ENCODE peak calls at places on chromosome 3, in ten cellular contexts. M is CD8-positive, alpha-beta memory T cell; S is left lung; E is mucosa of descending colon; F is thyroid gland; D is spleen; B is HCT116; Q is tibial artery; P is IMR-90; N is GM23248. V is an unnamed sample. For H3K36me3, the result is how much of the 10 kb centered on the place peaks cover.

GRCh38 chr3:120274739-120275167 is 10.3 kb downstream of the GPR156 start:
- DNase-seq in Q (no peak), M (no peak), B (no peak), P (peak), E (no peak), N (no peak), F (peak), D (no peak), S (no peak), V (no peak)

GRCh38 chr3:133754455-133754854 is 8.3 kb downstream of the TF start:
- DNase-seq in S (no peak), B (no peak), P (no peak), M (no peak), D (peak), N (no peak), F (no peak), Q (no peak), E (no peak), V (no peak)

GRCh38 chr3:28781053-28781452 is 432.4 kb upstream of the AZI2 start:
- DNase-seq in B (no peak), Q (no peak), S (no peak), N (no peak), P (no peak), E (no peak), F (no peak), D (no peak), M (no peak), V (no peak)

GRCh38 chr3:150407818-150408231 is 273 bp upstream of the TSC22D2 start:
- DNase-seq in D (no peak), Q (peak), N (no peak), F (peak), B (peak), E (peak), M (no peak), P (peak), S (no peak), V (no peak)

GRCh38 chr3:52525666-52526065 is 8.0 kb downstream of the NT5DC2 start:
- DNase-seq in P (no peak), F (no peak), S (no peak), D (peak), N (no peak), E (no peak), B (no peak), M (no peak), Q (no peak), V (no peak)

GRCh38 chr3:98690876-98691275 is 72.3 kb upstream of the ST3GAL6 start:
- DNase-seq in N (peak), M (no peak), E (no peak), P (peak), D (no peak), B (no peak), S (no peak), F (no peak), Q (no peak), V (no peak)

GRCh38 chr3:143329567-143330164 is 210.1 kb downstream of the CHST2 start:
- DNase-seq in B (no peak), P (no peak), F (peak), N (no peak), S (peak), E (no peak), M (no peak), Q (no peak), D (peak), V (no peak)

GRCh38 chr3:58588030-58588614 is 10.9 kb upstream of the FAM107A start:
- DNase-seq in B (no peak), Q (no peak), P (peak), D (no peak), S (no peak), M (no peak), N (peak), F (no peak), E (no peak), V (no peak)

GRCh38 chr3:69370156-69370944 is 15.5 kb downstream of the FRMD4B start:
- DNase-seq in S (peak), N (peak), F (peak), B (no peak), P (no peak), Q (peak), D (peak), E (peak), M (peak), V (peak)

GRCh38 chr3:64815691-64816225 is 128.0 kb upstream of the ADAMTS9 start:
- DNase-seq in P (no peak), N (no peak), F (no peak), D (no peak), E (no peak), M (no peak), S (no peak), Q (no peak), B (no peak), V (no peak)

GRCh38 chr3:28376424-28376823 is 27.8 kb upstream of the AZI2 start:
- DNase-seq in S (no peak), Q (no peak), P (peak), N (peak), D (no peak), M (no peak), B (no peak), E (no peak), F (no peak), V (no peak)

GRCh38 chr3:78858165-78858564 is 909.6 kb downstream of the ROBO1 start:
- DNase-seq in P (peak), N (peak), F (no peak), E (no peak), S (no peak), D (no peak), B (no peak), M (no peak), Q (no peak), V (no peak)

GRCh38 chr3:26345613-26346012 is 277.0 kb upstream of the LRRC3B start:
- DNase-seq in P (no peak), D (no peak), F (no peak), B (no peak), S (no peak), M (no peak), N (no peak), E (no peak), Q (no peak), V (no peak)

GRCh38 chr3:53816430-53816829 is 29.8 kb downstream of the CHDH start:
- DNase-seq in Q (no peak), M (no peak), N (no peak), B (no peak), E (no peak), D (no peak), P (no peak), F (peak), S (no peak), V (no peak)

GRCh38 chr3:143600762-143601161 is 247.5 kb downstream of the SLC9A9 start:
- DNase-seq in S (no peak), P (no peak), M (no peak), F (no peak), B (no peak), Q (no peak), D (no peak), E (no peak), N (no peak), V (no peak)

GRCh38 chr3:126035362-126036050 is 48.4 kb downstream of the SLC41A3 start:
- DNase-seq in B (no peak), P (no peak), M (no peak), S (no peak), E (no peak), D (no peak), Q (no peak), F (no peak), N (no peak), V (no peak)

GRCh38 chr3:170499562-170500156 is 81.0 kb downstream of the CLDN11 start:
- DNase-seq in S (no peak), B (peak), M (no peak), E (peak), P (peak), Q (peak), D (no peak), N (peak), F (no peak), V (no peak)

GRCh38 chr3:127351350-127351749 is 63.5 kb upstream of the PRR20G start:
- DNase-seq in D (no peak), P (no peak), N (no peak), Q (no peak), F (no peak), M (no peak), E (no peak), S (no peak), B (no peak), V (no peak)

GRCh38 chr3:155086041-155086440 is 5.9 kb downstream of the MME start:
- DNase-seq in P (no peak), N (peak), S (no peak), Q (no peak), B (no peak), D (no peak), M (no peak), E (no peak), F (no peak), V (no peak)

GRCh38 chr3:81173514-81173913 is 587.9 kb downstream of the GBE1 start:
- DNase-seq in Q (no peak), E (no peak), S (no peak), B (no peak), D (no peak), P (no peak), N (peak), M (no peak), F (no peak), V (no peak)

GRCh38 chr3:152348436-152349177 is 79.9 kb downstream of the MBNL1 start:
- DNase-seq in S (no peak), B (no peak), E (no peak), Q (no peak), D (no peak), N (no peak), M (no peak), F (no peak), P (peak), V (no peak)

GRCh38 chr3:143266512-143266911 is 146.9 kb downstream of the CHST2 start:
- DNase-seq in N (peak), P (no peak), M (no peak), F (no peak), D (no peak), B (no peak), E (no peak), S (no peak), Q (peak), V (no peak)

GRCh38 chr3:196641278-196642058 is 2.0 kb downstream of the NRROS start:
- DNase-seq in B (no peak), Q (no peak), P (no peak), M (no peak), S (no peak), D (no peak), E (no peak), N (no peak), F (no peak), V (no peak)

GRCh38 chr3:188253800-188254452 is 100.0 kb downstream of the LPP start:
- DNase-seq in B (no peak), F (no peak), D (no peak), E (no peak), P (no peak), Q (no peak), S (no peak), M (no peak), N (no peak), V (no peak)

GRCh38 chr3:112774293-112774926 is 72.3 kb downstream of the CD200R1L start:
- DNase-seq in M (no peak), S (no peak), Q (no peak), E (no peak), N (peak), P (peak), F (no peak), D (no peak), B (no peak), V (no peak)

GRCh38 chr3:38646630-38647029 is 2.9 kb downstream of the SCN5A start:
- DNase-seq in D (peak), B (no peak), Q (no peak), E (no peak), M (no peak), F (no peak), N (peak), S (no peak), P (peak), V (no peak)

GRCh38 chr3:149038322-149038721 is 47.0 kb downstream of the GYG1 start:
- DNase-seq in N (no peak), M (no peak), E (no peak), P (no peak), F (no peak), B (no peak), S (no peak), D (no peak), Q (no peak), V (no peak)

GRCh38 chr3:55327131-55327920 is 159.8 kb downstream of the WNT5A start:
- DNase-seq in S (no peak), B (no peak), E (no peak), P (peak), Q (no peak), M (no peak), F (no peak), D (no peak), N (peak), V (no peak)

GRCh38 chr3:187770224-187770623 is 25.0 kb upstream of the BCL6 start:
- DNase-seq in S (no peak), E (no peak), N (no peak), B (no peak), Q (no peak), P (no peak), M (peak), D (no peak), F (no peak), V (no peak)

DNA sequence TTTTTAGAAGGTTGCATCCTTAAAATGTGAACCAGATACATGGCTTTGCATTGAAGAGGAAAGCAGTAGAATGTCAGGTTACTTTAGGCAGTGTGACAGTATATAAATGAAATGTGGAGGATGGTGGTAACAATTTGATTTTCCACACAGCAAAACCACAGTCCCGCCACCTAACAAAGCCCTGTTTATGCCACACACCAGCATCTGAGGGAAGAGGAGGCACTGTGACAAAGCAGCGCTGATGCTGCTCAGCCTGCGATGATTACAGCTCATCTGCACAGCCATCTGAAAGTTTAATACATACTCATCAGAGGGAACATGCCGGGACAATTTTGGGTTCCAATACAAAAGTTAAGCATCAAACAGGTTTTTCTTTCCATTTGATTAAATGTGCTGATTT is 8.9 kb downstream of the RNF7 start:
- DNase-seq in B (no peak), S (no peak), Q (no peak), F (no peak), M (no peak), P (no peak), N (no peak), E (no peak), D (no peak), V (no peak)
- H3K36me3 ChIP-seq in B (under half), S (half or more), Q (half or more), F (under half), M (under half), P (under half), N (under half), E (under half), D (half or more), V (under half)

DNA sequence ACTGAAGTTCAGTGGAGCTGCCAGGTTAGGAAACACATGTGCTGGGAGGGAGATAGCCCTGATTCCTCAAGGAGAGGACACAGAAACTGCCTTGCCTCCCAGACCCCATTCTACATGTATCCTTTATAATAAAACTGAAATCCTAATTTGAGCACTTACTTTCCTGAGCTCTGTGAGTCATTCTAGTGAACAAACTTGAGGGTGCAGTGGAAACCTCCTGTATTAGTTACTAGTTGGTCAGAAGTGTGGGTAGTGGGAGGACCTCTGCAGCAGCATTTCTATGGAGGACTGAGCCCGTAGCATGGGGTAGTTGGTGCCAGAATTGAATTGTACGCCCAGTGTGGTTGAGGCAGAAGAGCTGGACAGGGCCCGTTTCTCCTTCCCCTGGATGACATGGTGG is 23.9 kb downstream of the ATP1B3 start:
- DNase-seq in E (no peak), D (no peak), Q (no peak), P (no peak), B (no peak), F (no peak), N (no peak), M (no peak), S (no peak), V (no peak)
- H3K36me3 ChIP-seq in E (under half), D (under half), Q (under half), P (under half), B (under half), F (under half), N (under half), M (under half), S (under half), V (under half)

GRCh38 chr3:156682963-156683362 is 8.6 kb downstream of the TIPARP start:
- DNase-seq in S (no peak), E (no peak), P (no peak), F (no peak), B (no peak), D (no peak), N (no peak), Q (no peak), M (no peak), V (no peak)
- H3K36me3 ChIP-seq in S (under half), E (under half), P (under half), F (under half), B (under half), D (under half), N (half or more), Q (under half), M (under half), V (under half)

DNA sequence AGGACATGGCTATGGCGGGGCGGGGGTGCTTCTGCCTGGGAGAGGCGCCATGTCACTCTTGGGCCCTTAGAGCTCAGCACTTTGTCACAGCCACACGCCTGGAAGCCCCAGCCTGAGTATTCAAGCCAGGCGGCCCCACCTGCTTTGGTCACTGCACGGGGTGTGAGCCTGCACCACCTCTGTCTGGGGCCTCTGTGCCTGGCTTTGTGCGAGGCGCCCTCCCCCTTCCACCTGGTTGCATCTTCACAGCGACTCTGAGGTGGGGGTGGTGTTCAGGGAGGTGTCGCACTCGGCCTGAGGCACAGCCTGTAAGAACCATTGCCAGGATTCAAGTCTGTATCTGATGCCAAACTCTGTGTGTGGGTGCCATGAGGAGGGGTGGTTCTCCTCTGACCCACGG is 24.1 kb downstream of the ACAD9 start:
- DNase-seq in B (no peak), P (no peak), F (no peak), Q (no peak), S (no peak), M (no peak), N (no peak), D (no peak), E (no peak), V (no peak)
- H3K36me3 ChIP-seq in B (under half), P (half or more), F (half or more), Q (half or more), S (half or more), M (half or more), N (under half), D (half or more), E (under half), V (under half)

DNA sequence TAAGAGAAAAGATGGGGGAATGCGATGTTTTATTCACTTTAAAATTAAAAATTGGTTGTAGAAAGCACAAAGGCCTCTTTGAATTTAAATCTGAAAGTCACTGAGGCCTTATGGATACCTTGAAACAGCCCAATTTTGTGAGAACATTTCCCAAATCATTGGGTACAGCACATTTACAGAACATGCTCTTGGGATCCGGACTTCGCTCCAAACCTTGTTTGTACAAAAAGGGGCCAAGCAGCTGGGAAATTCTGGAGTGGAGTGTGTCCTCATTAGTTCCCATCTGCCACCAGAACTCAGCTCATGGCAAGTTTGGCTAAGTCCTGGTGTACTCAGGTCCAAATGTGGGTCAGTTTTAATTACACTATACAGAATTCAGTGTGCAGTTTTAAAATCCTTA is 254.2 kb downstream of the ZBTB20 start:
- DNase-seq in E (no peak), P (no peak), N (no peak), F (no peak), M (no peak), Q (no peak), D (no peak), B (no peak), S (no peak), V (no peak)
- H3K36me3 ChIP-seq in E (under half), P (under half), N (under half), F (under half), M (under half), Q (under half), D (under half), B (under half), S (under half), V (under half)

GRCh38 chr3:101846709-101847108 is 2.6 kb upstream of the NFKBIZ start:
- DNase-seq in Q (no peak), M (no peak), S (no peak), N (no peak), P (no peak), B (no peak), D (no peak), F (no peak), E (no peak), V (no peak)

GRCh38 chr3:101847328-101847727 is 2.0 kb upstream of the NFKBIZ start:
- DNase-seq in M (no peak), P (no peak), N (no peak), D (no peak), E (no peak), S (no peak), B (no peak), F (no peak), Q (no peak), V (no peak)

GRCh38 chr3:101848326-101848725 is 988 bp upstream of the NFKBIZ start:
- DNase-seq in D (no peak), E (no peak), Q (no peak), P (no peak), N (no peak), F (no peak), M (no peak), S (no peak), B (no peak), V (no peak)

GRCh38 chr3:101842935-101843330 is 6.4 kb upstream of the NFKBIZ start:
- DNase-seq in E (no peak), F (no peak), S (no peak), Q (no peak), P (no peak), N (no peak), M (no peak), B (no peak), D (no peak), V (no peak)

DNA sequence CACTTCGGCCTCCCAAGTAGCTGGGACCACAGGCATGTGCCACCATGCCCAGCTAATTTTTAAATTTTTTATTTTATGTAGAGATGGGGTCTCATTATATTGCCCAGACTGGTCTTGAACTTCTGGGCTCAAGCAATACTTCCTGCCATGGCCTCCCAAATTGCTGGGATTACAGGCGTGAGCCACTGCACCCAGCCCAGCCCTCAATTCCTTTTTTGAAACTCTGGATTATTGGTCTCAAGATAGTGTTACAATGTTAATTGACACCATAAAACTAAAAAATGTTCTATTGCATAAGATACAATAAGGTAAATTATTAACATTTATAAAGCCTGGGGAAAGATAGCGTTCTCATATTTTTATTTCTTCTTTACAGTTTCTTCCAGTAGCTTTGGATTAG is 3.9 kb upstream of the NFKBIZ start:
- DNase-seq in F (no peak), D (no peak), P (no peak), B (no peak), S (no peak), M (no peak), E (no peak), N (no peak), Q (no peak), V (no peak)
- H3K36me3 ChIP-seq in F (under half), D (under half), P (under half), B (under half), S (under half), M (under half), E (under half), N (under half), Q (under half), V (under half)

GRCh38 chr3:48240711-48241491 is at the start of gene ZNF589:
- DNase-seq in B (peak), Q (peak), M (peak), N (peak), E (peak), D (peak), S (peak), F (peak), P (peak), V (peak)
- H3K36me3 ChIP-seq in B (under half), Q (under half), M (under half), N (under half), E (under half), D (under half), S (under half), F (under half), P (under half), V (under half)